ENCODE peak calls at places on chromosomes 2 and 18, in six cellular contexts. One of them, this sample, is unnamed.
A peak's percentile ranks its signal among the peaks of the same experiment; 100 is the strongest.

GRCh38 chr18:74549591-74550104 is 15.3 kb downstream of the CNDP1 start:
- DNase-seq in fibroblast of lung: no peak
- DNase-seq in GM23248: no peak
- DNase-seq in mammary epithelial cell: no peak
- DNase-seq in neural progenitor cell: no peak
- DNase-seq in K562: no peak
- DNase-seq in this sample: no peak

GRCh38 chr2:98917031-98917459 is 19.0 kb downstream of the CRACDL start:
- DNase-seq in fibroblast of lung: peak; percentile 75
- DNase-seq in GM23248: peak; percentile 94
- DNase-seq in mammary epithelial cell: peak; percentile 84
- DNase-seq in neural progenitor cell: no peak
- DNase-seq in K562: no peak
- DNase-seq in this sample: no peak

GRCh38 chr2:68487773-68488355 is 20.5 kb downstream of the APLF start:
- DNase-seq in fibroblast of lung: peak; percentile 56
- DNase-seq in GM23248: peak; percentile 55
- DNase-seq in mammary epithelial cell: peak; percentile 20
- DNase-seq in neural progenitor cell: peak; percentile 9
- DNase-seq in K562: peak; percentile 34
- DNase-seq in this sample: no peak

GRCh38 chr2:169819106-169819505 is 5.6 kb downstream of the METTL5 start:
- DNase-seq in fibroblast of lung: peak; percentile 37
- DNase-seq in GM23248: peak; percentile 39
- DNase-seq in mammary epithelial cell: peak; percentile 36
- DNase-seq in neural progenitor cell: peak; percentile 41
- DNase-seq in K562: no peak
- DNase-seq in this sample: no peak

GRCh38 chr18:25503567-25504081 is 151.7 kb upstream of the ZNF521 start:
- DNase-seq in fibroblast of lung: peak; percentile 91
- DNase-seq in GM23248: peak; percentile 77
- DNase-seq in mammary epithelial cell: peak; percentile 55
- DNase-seq in neural progenitor cell: peak; percentile 57
- DNase-seq in K562: no peak
- DNase-seq in this sample: peak; percentile 18

GRCh38 chr18:66317243-66318090 is 286.4 kb downstream of the CDH19 start:
- DNase-seq in fibroblast of lung: no peak
- DNase-seq in GM23248: no peak
- DNase-seq in mammary epithelial cell: no peak
- DNase-seq in neural progenitor cell: no peak
- DNase-seq in K562: no peak
- DNase-seq in this sample: no peak

GRCh38 chr2:231710751-231711676 is 2.7 kb downstream of the PTMA start:
- DNase-seq in fibroblast of lung: peak; percentile 31
- DNase-seq in GM23248: peak; percentile 53
- DNase-seq in mammary epithelial cell: no peak
- DNase-seq in neural progenitor cell: peak; percentile 58
- DNase-seq in K562: no peak
- DNase-seq in this sample: no peak

GRCh38 chr2:79005211-79005610 is 20.3 kb upstream of the REG3G start:
- DNase-seq in fibroblast of lung: no peak
- DNase-seq in GM23248: no peak
- DNase-seq in mammary epithelial cell: no peak
- DNase-seq in neural progenitor cell: no peak
- DNase-seq in K562: no peak
- DNase-seq in this sample: no peak

GRCh38 chr18:51621103-51621969 is 423.9 kb upstream of the MEX3C start:
- DNase-seq in fibroblast of lung: peak; percentile 14
- DNase-seq in GM23248: peak; percentile 69
- DNase-seq in mammary epithelial cell: peak; percentile 48
- DNase-seq in neural progenitor cell: peak; percentile 81
- DNase-seq in K562: peak; percentile 30
- DNase-seq in this sample: peak; percentile 50

GRCh38 chr2:226699321-226699720 is 100.3 kb downstream of the IRS1 start:
- DNase-seq in fibroblast of lung: peak; percentile 52
- DNase-seq in GM23248: peak; percentile 62
- DNase-seq in mammary epithelial cell: no peak
- DNase-seq in neural progenitor cell: no peak
- DNase-seq in K562: no peak
- DNase-seq in this sample: no peak

GRCh38 chr2:203280428-203281064 is 41.7 kb downstream of the CYP20A1 start:
- DNase-seq in fibroblast of lung: peak; percentile 19
- DNase-seq in GM23248: peak; percentile 46
- DNase-seq in mammary epithelial cell: no peak
- DNase-seq in neural progenitor cell: no peak
- DNase-seq in K562: no peak
- DNase-seq in this sample: no peak

GRCh38 chr2:32825291-32825712 is 121.5 kb upstream of the LTBP1 start:
- DNase-seq in fibroblast of lung: peak; percentile 62
- DNase-seq in GM23248: peak; percentile 19
- DNase-seq in mammary epithelial cell: peak; percentile 32
- DNase-seq in neural progenitor cell: no peak
- DNase-seq in K562: no peak
- DNase-seq in this sample: no peak

GRCh38 chr2:95670167-95670566 is 78.4 kb downstream of the TRIM43 start:
- DNase-seq in fibroblast of lung: peak; percentile 5
- DNase-seq in GM23248: peak; percentile 80
- DNase-seq in mammary epithelial cell: no peak
- DNase-seq in neural progenitor cell: no peak
- DNase-seq in K562: no peak
- DNase-seq in this sample: no peak

GRCh38 chr2:131092409-131093065 is 723 bp downstream of the FAM168B start:
- DNase-seq in fibroblast of lung: no peak
- DNase-seq in GM23248: peak; percentile 30
- DNase-seq in mammary epithelial cell: no peak
- DNase-seq in neural progenitor cell: no peak
- DNase-seq in K562: no peak
- DNase-seq in this sample: no peak

GRCh38 chr2:64841462-64841861 is 147.7 kb upstream of the SLC1A4 start:
- DNase-seq in fibroblast of lung: no peak
- DNase-seq in GM23248: no peak
- DNase-seq in mammary epithelial cell: no peak
- DNase-seq in neural progenitor cell: no peak
- DNase-seq in K562: no peak
- DNase-seq in this sample: no peak

GRCh38 chr2:217362290-217362689 is 502.4 kb upstream of the TNP1 start:
- DNase-seq in fibroblast of lung: no peak
- DNase-seq in GM23248: no peak
- DNase-seq in mammary epithelial cell: no peak
- DNase-seq in neural progenitor cell: no peak
- DNase-seq in K562: peak; percentile 8
- DNase-seq in this sample: no peak

GRCh38 chr18:8006979-8007378 is 439.9 kb downstream of the PTPRM start:
- DNase-seq in fibroblast of lung: no peak
- DNase-seq in GM23248: no peak
- DNase-seq in mammary epithelial cell: no peak
- DNase-seq in neural progenitor cell: no peak
- DNase-seq in K562: no peak
- DNase-seq in this sample: no peak

GRCh38 chr2:240369725-240370585 is 65.5 kb upstream of the GPC1 start:
- DNase-seq in fibroblast of lung: peak; percentile 81
- DNase-seq in GM23248: peak; percentile 94
- DNase-seq in mammary epithelial cell: peak; percentile 94
- DNase-seq in neural progenitor cell: no peak
- DNase-seq in K562: no peak
- DNase-seq in this sample: no peak

GRCh38 chr2:167844714-167845530 is 402.5 kb downstream of the STK39 start:
- DNase-seq in fibroblast of lung: no peak
- DNase-seq in GM23248: no peak
- DNase-seq in mammary epithelial cell: no peak
- DNase-seq in neural progenitor cell: peak; percentile 74
- DNase-seq in K562: no peak
- DNase-seq in this sample: no peak

GRCh38 chr2:64017811-64018714 is 1.2 kb downstream of the VPS54 start:
- DNase-seq in fibroblast of lung: peak; percentile 53
- DNase-seq in GM23248: peak; percentile 65
- DNase-seq in mammary epithelial cell: peak; percentile 60
- DNase-seq in neural progenitor cell: peak; percentile 29
- DNase-seq in K562: peak; percentile 22
- DNase-seq in this sample: no peak

GRCh38 chr18:37564796-37565137 is 831 bp downstream of the CELF4 start:
- DNase-seq in fibroblast of lung: peak; percentile 48
- DNase-seq in GM23248: peak; percentile 66
- DNase-seq in mammary epithelial cell: peak; percentile 34
- DNase-seq in neural progenitor cell: peak; percentile 93
- DNase-seq in K562: peak; percentile 49
- DNase-seq in this sample: no peak

GRCh38 chr2:58237741-58238140 is 3.4 kb downstream of the FANCL start:
- DNase-seq in fibroblast of lung: no peak
- DNase-seq in GM23248: no peak
- DNase-seq in mammary epithelial cell: no peak
- DNase-seq in neural progenitor cell: peak; percentile 25
- DNase-seq in K562: peak; percentile 35
- DNase-seq in this sample: no peak

DNA sequence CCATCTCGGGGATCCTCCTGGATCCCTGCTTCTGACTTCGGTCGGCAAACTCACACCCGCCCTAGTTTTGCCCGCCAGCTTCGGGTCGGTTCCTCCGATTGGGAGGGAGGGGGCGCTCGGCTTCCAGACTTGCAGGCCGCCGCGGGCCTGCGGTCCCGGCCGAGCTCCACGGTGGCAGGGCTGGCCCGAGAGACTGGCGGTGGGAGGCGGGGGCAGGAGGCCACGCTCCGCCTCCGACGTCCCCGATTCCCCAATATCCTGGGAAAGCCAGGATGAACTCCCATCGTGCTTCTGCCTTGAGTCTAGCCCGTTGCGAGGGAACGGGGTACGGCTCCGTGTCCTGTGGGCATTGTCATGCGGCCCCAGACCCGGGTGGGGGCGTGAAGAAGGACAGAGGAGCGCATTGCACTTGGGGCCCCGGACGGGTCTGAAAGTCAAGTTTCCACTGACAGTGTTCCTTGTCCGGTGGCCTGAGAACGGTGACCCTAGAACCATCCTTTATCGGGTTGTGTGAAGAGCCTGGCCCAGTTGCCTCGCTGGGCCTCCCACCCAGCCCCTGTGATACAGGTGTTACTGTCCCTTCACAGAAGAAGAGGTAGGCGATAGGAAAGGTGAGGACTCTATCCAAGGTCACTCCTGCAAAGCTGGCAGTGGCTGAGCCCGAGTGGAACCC is 2.4 kb upstream of the INHBB start:
- DNase-seq in fibroblast of lung: peak; percentile 75
- DNase-seq in GM23248: peak; percentile 94
- DNase-seq in mammary epithelial cell: peak; percentile 57
- DNase-seq in neural progenitor cell: peak; percentile 95
- DNase-seq in K562: peak; percentile 60
- DNase-seq in this sample: no peak
- TF ChIP-seq EZH2 in fibroblast of lung: peak; percentile 91
- TF ChIP-seq EZH2 in GM23248: no peak
- TF ChIP-seq EZH2 in mammary epithelial cell: peak; percentile 66
- TF ChIP-seq EZH2 in neural progenitor cell: peak; percentile 74
- TF ChIP-seq EZH2 in K562: no peak
- TF ChIP-seq EZH2 in this sample: no peak

GRCh38 chr2:163351966-163352365 is 383.8 kb downstream of the FIGN start:
- DNase-seq in fibroblast of lung: no peak
- DNase-seq in GM23248: no peak
- DNase-seq in mammary epithelial cell: no peak
- DNase-seq in neural progenitor cell: no peak
- DNase-seq in K562: no peak
- DNase-seq in this sample: no peak

GRCh38 chr2:163345795-163346573 is 389.8 kb downstream of the FIGN start:
- DNase-seq in fibroblast of lung: peak; percentile 66
- DNase-seq in GM23248: peak; percentile 69
- DNase-seq in mammary epithelial cell: peak; percentile 66
- DNase-seq in neural progenitor cell: peak; percentile 76
- DNase-seq in K562: peak; percentile 9
- DNase-seq in this sample: peak; percentile 56

GRCh38 chr2:163343316-163343715 is 392.5 kb downstream of the FIGN start:
- DNase-seq in fibroblast of lung: no peak
- DNase-seq in GM23248: no peak
- DNase-seq in mammary epithelial cell: no peak
- DNase-seq in neural progenitor cell: peak; percentile 24
- DNase-seq in K562: no peak
- DNase-seq in this sample: no peak

GRCh38 chr2:163347982-163348842 is 387.6 kb downstream of the FIGN start:
- DNase-seq in fibroblast of lung: peak; percentile 79
- DNase-seq in GM23248: no peak
- DNase-seq in mammary epithelial cell: peak; percentile 80
- DNase-seq in neural progenitor cell: peak; percentile 91
- DNase-seq in K562: no peak
- DNase-seq in this sample: no peak

DNA sequence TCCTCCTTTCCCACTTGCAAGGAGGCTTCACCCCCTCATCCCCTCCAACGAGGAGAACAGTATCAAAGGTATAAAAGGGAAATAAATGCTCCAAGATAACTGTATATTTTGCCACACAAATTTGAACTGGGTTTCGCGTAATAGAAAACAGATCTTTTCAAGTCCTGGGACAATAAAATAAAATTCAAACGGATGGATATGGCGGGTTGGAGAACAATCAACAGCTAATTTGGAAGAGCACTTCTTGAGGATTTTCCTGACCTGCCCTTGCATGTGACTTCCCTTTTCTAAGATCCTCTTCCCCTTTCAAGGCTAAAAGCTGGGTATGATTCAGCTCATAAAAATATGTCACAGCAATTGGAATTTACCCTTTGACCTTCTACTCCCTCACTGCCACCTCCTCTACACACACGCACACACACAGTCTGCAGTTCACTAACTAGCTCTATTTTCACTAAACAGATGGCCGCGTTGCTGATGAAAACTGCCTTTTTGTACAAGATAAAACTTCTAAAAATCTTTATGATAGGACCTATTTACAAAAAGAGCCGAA is 386.9 kb downstream of the FIGN start:
- DNase-seq in fibroblast of lung: peak; percentile 84
- DNase-seq in GM23248: peak; percentile 16
- DNase-seq in mammary epithelial cell: peak; percentile 23
- DNase-seq in neural progenitor cell: peak; percentile 42
- DNase-seq in K562: no peak
- DNase-seq in this sample: no peak
- H3K9ac ChIP-seq in fibroblast of lung: peak overlapping the region; percentile 67
- H3K9ac ChIP-seq in GM23248: no peak overlapping the region
- H3K9ac ChIP-seq in mammary epithelial cell: no peak overlapping the region
- H3K9ac ChIP-seq in neural progenitor cell: no peak overlapping the region
- H3K9ac ChIP-seq in K562: no peak overlapping the region
- H3K9ac ChIP-seq in this sample: no peak overlapping the region

DNA sequence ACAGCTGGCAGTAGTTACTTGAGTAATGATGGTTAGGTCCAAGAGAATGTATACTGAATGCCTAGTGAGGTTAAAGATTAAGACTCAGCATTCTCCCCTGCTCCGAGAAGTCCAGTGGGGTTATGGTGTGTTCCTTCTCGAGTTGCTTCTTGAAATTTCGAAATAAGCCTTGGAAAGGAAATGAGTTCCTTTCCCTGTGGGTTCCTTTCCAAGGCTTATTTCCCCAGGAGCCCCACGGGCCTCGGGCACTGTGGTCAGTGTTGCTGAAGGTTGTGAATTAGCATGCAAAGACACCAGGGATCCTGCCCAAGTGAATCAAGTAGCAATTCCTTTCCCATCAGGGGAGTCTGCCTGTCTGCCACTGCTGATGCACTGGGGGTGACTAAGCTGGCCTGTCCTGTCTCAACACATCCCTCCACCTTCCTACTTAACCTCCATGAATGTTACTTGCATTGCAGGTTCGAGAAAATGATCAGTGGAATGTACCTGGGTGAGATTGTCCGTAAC is 53.6 kb downstream of the HK2 start:
- DNase-seq in fibroblast of lung: peak; percentile 65
- DNase-seq in GM23248: peak; percentile 87
- DNase-seq in mammary epithelial cell: peak; percentile 93
- DNase-seq in neural progenitor cell: no peak
- DNase-seq in K562: no peak
- DNase-seq in this sample: no peak
- H3K4me3 ChIP-seq in fibroblast of lung: no peak overlapping the region
- H3K4me3 ChIP-seq in GM23248: no peak overlapping the region
- H3K4me3 ChIP-seq in mammary epithelial cell: no peak overlapping the region
- H3K4me3 ChIP-seq in neural progenitor cell: no peak overlapping the region
- H3K4me3 ChIP-seq in K562: no peak overlapping the region
- H3K4me3 ChIP-seq in this sample: no peak overlapping the region

GRCh38 chr2:29114841-29115609 is at the start of gene CLIP4:
- DNase-seq in fibroblast of lung: peak; percentile 60
- DNase-seq in GM23248: peak; percentile 84
- DNase-seq in mammary epithelial cell: peak; percentile 65
- DNase-seq in neural progenitor cell: peak; percentile 70
- DNase-seq in K562: no peak
- DNase-seq in this sample: no peak
- TF ChIP-seq EZH2 in fibroblast of lung: no peak
- TF ChIP-seq EZH2 in GM23248: no peak
- TF ChIP-seq EZH2 in mammary epithelial cell: no peak
- TF ChIP-seq EZH2 in neural progenitor cell: peak; percentile 61
- TF ChIP-seq EZH2 in K562: no peak
- TF ChIP-seq EZH2 in this sample: no peak

This sample was measured in SK-N-MC.